ENCODE peak calls at places on chromosome 5, in six cellular contexts. One of them, this sample, is unnamed.

GRCh38 chr5:145869753-145870152 is 3.1 kb downstream of the GRXCR2 start:
- DNase-seq in hepatocyte: no peak
- DNase-seq in adrenal gland: no peak
- DNase-seq in PC-3: no peak
- DNase-seq in heart right ventricle: no peak
- DNase-seq in astrocyte: no peak
- DNase-seq in this sample: no peak

GRCh38 chr5:177367981-177368960 is 10.5 kb downstream of the RGS14 start:
- DNase-seq in adrenal gland: no peak
- DNase-seq in PC-3: no peak
- DNase-seq in heart right ventricle: no peak
- DNase-seq in astrocyte: no peak
- DNase-seq in hepatocyte: no peak
- DNase-seq in this sample: no peak

GRCh38 chr5:127040779-127041520 is 10.6 kb upstream of the MARCHF3 start:
- DNase-seq in astrocyte: peak; percentile 75
- DNase-seq in heart right ventricle: no peak
- DNase-seq in hepatocyte: peak; percentile 56
- DNase-seq in adrenal gland: no peak
- DNase-seq in PC-3: peak; percentile 79
- DNase-seq in this sample: peak; percentile 82

GRCh38 chr5:83608122-83608521 is 112.5 kb downstream of the HAPLN1 start:
- DNase-seq in hepatocyte: peak; percentile 78
- DNase-seq in PC-3: peak; percentile 67
- DNase-seq in adrenal gland: peak; percentile 39
- DNase-seq in astrocyte: peak; percentile 45
- DNase-seq in heart right ventricle: peak; percentile 14
- DNase-seq in this sample: peak; percentile 68

GRCh38 chr5:178116406-178116885 is 3.1 kb downstream of the N4BP3 start:
- DNase-seq in astrocyte: no peak
- DNase-seq in heart right ventricle: no peak
- DNase-seq in hepatocyte: no peak
- DNase-seq in PC-3: no peak
- DNase-seq in adrenal gland: no peak
- DNase-seq in this sample: no peak

GRCh38 chr5:19987594-19988345 is at the start of gene CDH18:
- DNase-seq in astrocyte: peak; percentile 55
- DNase-seq in PC-3: peak; percentile 44
- DNase-seq in adrenal gland: peak; percentile 28
- DNase-seq in heart right ventricle: no peak
- DNase-seq in hepatocyte: peak; percentile 68
- DNase-seq in this sample: peak; percentile 75

GRCh38 chr5:135660826-135661555 is 82.2 kb upstream of the CXCL14 start:
- DNase-seq in hepatocyte: no peak
- DNase-seq in astrocyte: peak; percentile 1
- DNase-seq in heart right ventricle: no peak
- DNase-seq in adrenal gland: no peak
- DNase-seq in PC-3: no peak
- DNase-seq in this sample: no peak

GRCh38 chr5:36657563-36657995 is 51.2 kb downstream of the SLC1A3 start:
- DNase-seq in astrocyte: peak; percentile 100
- DNase-seq in adrenal gland: peak; percentile 76
- DNase-seq in hepatocyte: peak; percentile 82
- DNase-seq in PC-3: peak; percentile 99
- DNase-seq in heart right ventricle: peak; percentile 76
- DNase-seq in this sample: peak; percentile 90

GRCh38 chr5:138953370-138954256 is 78.5 kb upstream of the LRRTM2 start:
- DNase-seq in astrocyte: peak; percentile 63
- DNase-seq in adrenal gland: peak; percentile 94
- DNase-seq in hepatocyte: peak; percentile 67
- DNase-seq in heart right ventricle: peak; percentile 91
- DNase-seq in PC-3: no peak
- DNase-seq in this sample: peak; percentile 43

GRCh38 chr5:83059341-83059740 is 17.9 kb downstream of the TMEM167A start:
- DNase-seq in PC-3: no peak
- DNase-seq in heart right ventricle: no peak
- DNase-seq in astrocyte: no peak
- DNase-seq in adrenal gland: no peak
- DNase-seq in hepatocyte: no peak
- DNase-seq in this sample: no peak

GRCh38 chr5:111774525-111774924 is 17.5 kb upstream of the NREP start:
- DNase-seq in heart right ventricle: no peak
- DNase-seq in hepatocyte: peak; percentile 63
- DNase-seq in astrocyte: peak; percentile 89
- DNase-seq in PC-3: peak; percentile 84
- DNase-seq in adrenal gland: peak; percentile 28
- DNase-seq in this sample: no peak

GRCh38 chr5:112492291-112492690 is 73.2 kb upstream of the EPB41L4A start:
- DNase-seq in heart right ventricle: peak; percentile 25
- DNase-seq in adrenal gland: peak; percentile 69
- DNase-seq in PC-3: peak; percentile 69
- DNase-seq in hepatocyte: peak; percentile 61
- DNase-seq in astrocyte: peak; percentile 41
- DNase-seq in this sample: peak; percentile 76

GRCh38 chr5:43193171-43193951 is 1.3 kb downstream of the NIM1K start:
- DNase-seq in hepatocyte: peak; percentile 57
- DNase-seq in heart right ventricle: no peak
- DNase-seq in adrenal gland: peak; percentile 62
- DNase-seq in astrocyte: peak; percentile 89
- DNase-seq in PC-3: peak; percentile 87
- DNase-seq in this sample: peak; percentile 90

GRCh38 chr5:89499787-89500186 is 616.8 kb upstream of the MEF2C start:
- DNase-seq in adrenal gland: no peak
- DNase-seq in heart right ventricle: no peak
- DNase-seq in astrocyte: no peak
- DNase-seq in PC-3: no peak
- DNase-seq in hepatocyte: no peak
- DNase-seq in this sample: no peak

GRCh38 chr5:43041669-43042175 is 1.6 kb upstream of the ANXA2R start:
- DNase-seq in adrenal gland: peak; percentile 71
- DNase-seq in hepatocyte: peak; percentile 73
- DNase-seq in heart right ventricle: peak; percentile 69
- DNase-seq in PC-3: peak; percentile 76
- DNase-seq in astrocyte: peak; percentile 89
- DNase-seq in this sample: no peak

GRCh38 chr5:179803651-179804598 is 2.7 kb downstream of the MGAT4B start:
- DNase-seq in heart right ventricle: no peak
- DNase-seq in adrenal gland: no peak
- DNase-seq in astrocyte: no peak
- DNase-seq in hepatocyte: peak; percentile 19
- DNase-seq in PC-3: peak; percentile 46
- DNase-seq in this sample: no peak

GRCh38 chr5:159412284-159413046 is 82.2 kb upstream of the IL12B start:
- DNase-seq in adrenal gland: no peak
- DNase-seq in astrocyte: no peak
- DNase-seq in heart right ventricle: no peak
- DNase-seq in PC-3: no peak
- DNase-seq in hepatocyte: no peak
- DNase-seq in this sample: no peak

GRCh38 chr5:41211417-41211816 is 1.9 kb downstream of the C6 start:
- DNase-seq in PC-3: no peak
- DNase-seq in adrenal gland: no peak
- DNase-seq in heart right ventricle: no peak
- DNase-seq in hepatocyte: no peak
- DNase-seq in astrocyte: no peak
- DNase-seq in this sample: no peak

GRCh38 chr5:16888694-16889124 is 47.4 kb downstream of the MYO10 start:
- DNase-seq in adrenal gland: no peak
- DNase-seq in PC-3: peak; percentile 87
- DNase-seq in astrocyte: no peak
- DNase-seq in heart right ventricle: no peak
- DNase-seq in hepatocyte: no peak
- DNase-seq in this sample: no peak

GRCh38 chr5:5420251-5420650 is 2.2 kb upstream of the ICE1 start:
- DNase-seq in astrocyte: no peak
- DNase-seq in PC-3: no peak
- DNase-seq in heart right ventricle: no peak
- DNase-seq in hepatocyte: no peak
- DNase-seq in adrenal gland: no peak
- DNase-seq in this sample: no peak

GRCh38 chr5:177085985-177086917 is at the start of gene FGFR4:
- DNase-seq in adrenal gland: peak; percentile 75
- DNase-seq in hepatocyte: peak; percentile 92
- DNase-seq in PC-3: peak; percentile 81
- DNase-seq in heart right ventricle: peak; percentile 36
- DNase-seq in astrocyte: peak; percentile 9
- DNase-seq in this sample: peak; percentile 99

GRCh38 chr5:10264569-10264968 is 14.5 kb downstream of the CCT5 start:
- DNase-seq in heart right ventricle: no peak
- DNase-seq in hepatocyte: no peak
- DNase-seq in PC-3: no peak
- DNase-seq in astrocyte: no peak
- DNase-seq in adrenal gland: no peak
- DNase-seq in this sample: no peak
- H3K27ac ChIP-seq in heart right ventricle: no peak overlapping the region
- H3K27ac ChIP-seq in hepatocyte: peak overlapping the region; percentile 26
- H3K27ac ChIP-seq in PC-3: no peak overlapping the region
- H3K27ac ChIP-seq in astrocyte: no peak overlapping the region
- H3K27ac ChIP-seq in adrenal gland: no peak overlapping the region
- H3K27ac ChIP-seq in this sample: no peak overlapping the region

GRCh38 chr5:72269411-72269780 is 50.6 kb downstream of the MRPS27 start:
- DNase-seq in hepatocyte: no peak
- DNase-seq in adrenal gland: no peak
- DNase-seq in heart right ventricle: no peak
- DNase-seq in astrocyte: no peak
- DNase-seq in PC-3: no peak
- DNase-seq in this sample: no peak
- TF ChIP-seq CTCF in hepatocyte: no peak
- TF ChIP-seq CTCF in adrenal gland: no peak
- TF ChIP-seq CTCF in heart right ventricle: no peak
- TF ChIP-seq CTCF in astrocyte: no peak
- TF ChIP-seq CTCF in PC-3: no peak
- TF ChIP-seq CTCF in this sample: no peak

GRCh38 chr5:150454492-150455229 is 5.1 kb upstream of the RPS14 start:
- DNase-seq in heart right ventricle: no peak
- DNase-seq in adrenal gland: no peak
- DNase-seq in astrocyte: no peak
- DNase-seq in PC-3: no peak
- DNase-seq in hepatocyte: no peak
- DNase-seq in this sample: no peak
- H3K27ac ChIP-seq in heart right ventricle: no peak overlapping the region
- H3K27ac ChIP-seq in adrenal gland: no peak overlapping the region
- H3K27ac ChIP-seq in astrocyte: no peak overlapping the region
- H3K27ac ChIP-seq in PC-3: no peak overlapping the region
- H3K27ac ChIP-seq in hepatocyte: no peak overlapping the region
- H3K27ac ChIP-seq in this sample: no peak overlapping the region

DNA sequence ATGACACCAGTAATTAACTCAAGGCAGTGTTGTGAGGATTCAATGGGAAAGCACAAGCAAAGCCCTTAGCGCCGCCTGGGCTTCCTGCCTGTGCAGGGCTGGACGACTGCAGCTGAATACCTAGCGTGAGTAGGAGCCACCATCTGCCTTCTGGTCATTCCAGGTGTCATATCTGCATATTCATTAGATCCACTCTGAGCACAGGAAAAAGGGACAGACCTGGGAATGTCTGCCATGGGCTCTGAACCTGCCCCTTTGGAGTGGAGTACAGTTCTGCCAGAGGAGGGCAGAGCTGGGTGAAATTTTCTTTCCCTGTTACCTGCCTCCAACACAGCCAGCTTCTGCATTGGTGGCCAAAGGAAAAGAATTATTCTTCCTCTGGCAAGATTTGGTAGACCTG is 298.8 kb downstream of the NSG2 start:
- DNase-seq in astrocyte: no peak
- DNase-seq in heart right ventricle: no peak
- DNase-seq in hepatocyte: no peak
- DNase-seq in adrenal gland: no peak
- DNase-seq in PC-3: no peak
- DNase-seq in this sample: no peak
- TF ChIP-seq CTCF in astrocyte: no peak
- TF ChIP-seq CTCF in heart right ventricle: no peak
- TF ChIP-seq CTCF in hepatocyte: no peak
- TF ChIP-seq CTCF in adrenal gland: no peak
- TF ChIP-seq CTCF in PC-3: peak; percentile 26
- TF ChIP-seq CTCF in this sample: no peak

GRCh38 chr5:7565559-7565958 is 169.6 kb downstream of the ADCY2 start:
- DNase-seq in PC-3: no peak
- DNase-seq in astrocyte: no peak
- DNase-seq in adrenal gland: no peak
- DNase-seq in heart right ventricle: no peak
- DNase-seq in hepatocyte: no peak
- DNase-seq in this sample: no peak
- H3K27ac ChIP-seq in PC-3: no peak overlapping the region
- H3K27ac ChIP-seq in astrocyte: no peak overlapping the region
- H3K27ac ChIP-seq in adrenal gland: no peak overlapping the region
- H3K27ac ChIP-seq in heart right ventricle: no peak overlapping the region
- H3K27ac ChIP-seq in hepatocyte: no peak overlapping the region
- H3K27ac ChIP-seq in this sample: no peak overlapping the region